ENCODE peak calls at places on chromosomes 1 and 21, in seven cellular contexts. U is IMR-90, S is H1, V is A549, L is K562, F is HepG2, X is GM12878. B is an unnamed sample.

GRCh38 chr1:42925132-42925769 is 33.4 kb downstream of the SLC2A1 start:
- DNase-seq in X (no peak), V (no peak), L (no peak), U (no peak), S (no peak), F (no peak), B (no peak)

GRCh38 chr1:156565519-156565918 is 6.8 kb downstream of the IQGAP3 start:
- DNase-seq in L (no peak), F (no peak), X (no peak), S (no peak), V (no peak), U (no peak), B (no peak)

GRCh38 chr1:203426349-203426748 is 49.3 kb upstream of the PRELP start:
- DNase-seq in X (no peak), S (no peak), F (no peak), V (no peak), U (no peak), L (no peak), B (no peak)

GRCh38 chr1:174289644-174290310 is 130.5 kb downstream of the RABGAP1L start:
- DNase-seq in S (no peak), U (no peak), X (no peak), V (no peak), F (no peak), L (no peak), B (no peak)

GRCh38 chr1:152244576-152244975 is 20.6 kb upstream of the HRNR start:
- DNase-seq in S (no peak), F (no peak), X (no peak), U (no peak), V (no peak), L (no peak), B (no peak)

GRCh38 chr1:244353572-244354091 is 98.1 kb downstream of the ADSS2 start:
- DNase-seq in S (peak), X (no peak), U (peak), F (peak), L (peak), V (peak), B (no peak)

GRCh38 chr1:154908937-154909336 is 27.6 kb downstream of the PMVK start:
- DNase-seq in V (no peak), S (no peak), L (no peak), F (no peak), U (no peak), X (no peak), B (no peak)

GRCh38 chr1:12172042-12172851 is 5.5 kb downstream of the TNFRSF1B start:
- DNase-seq in F (no peak), U (no peak), V (no peak), S (no peak), L (no peak), X (no peak), B (no peak)

GRCh38 chr1:36771222-36771621 is 263.1 kb downstream of the GRIK3 start:
- DNase-seq in V (no peak), X (no peak), L (no peak), S (peak), F (no peak), U (no peak), B (no peak)

GRCh38 chr1:71224958-71225357 is 144.1 kb upstream of the ZRANB2 start:
- DNase-seq in V (no peak), L (no peak), X (no peak), U (no peak), F (no peak), S (no peak), B (no peak)

GRCh38 chr1:205091043-205091740 is 6.9 kb upstream of the TMEM81 start:
- DNase-seq in L (no peak), X (no peak), V (no peak), F (no peak), U (peak), S (no peak), B (peak)

GRCh38 chr1:2019162-2019542 is at the start of gene GABRD:
- DNase-seq in U (no peak), L (peak), S (no peak), F (no peak), X (no peak), V (no peak), B (peak)

GRCh38 chr21:16476056-16476850 is 746.5 kb downstream of the USP25 start:
- DNase-seq in L (no peak), V (no peak), U (no peak), X (no peak), S (no peak), F (no peak), B (no peak)

GRCh38 chr1:17553970-17554369 is 14.5 kb downstream of the ARHGEF10L start:
- DNase-seq in V (no peak), F (no peak), L (no peak), X (peak), S (no peak), U (peak), B (no peak)

GRCh38 chr1:45490121-45490622 is 791 bp downstream of the TESK2 start:
- DNase-seq in S (no peak), F (no peak), V (no peak), U (peak), X (no peak), L (no peak), B (no peak)

GRCh38 chr1:39128959-39129358 is 75.5 kb upstream of the MACF1 start:
- DNase-seq in L (no peak), X (no peak), F (no peak), U (no peak), S (no peak), V (no peak), B (no peak)

GRCh38 chr1:37476460-37477197 is 2.2 kb downstream of the ZC3H12A start:
- DNase-seq in X (no peak), U (peak), V (peak), L (no peak), F (peak), S (no peak), B (no peak)

GRCh38 chr1:176996455-176997090 is 167.9 kb downstream of the ASTN1 start:
- DNase-seq in X (no peak), U (no peak), L (no peak), S (peak), V (no peak), F (no peak), B (peak)

GRCh38 chr1:161226320-161226711 is 456 bp downstream of the TOMM40L start:
- DNase-seq in F (no peak), V (no peak), S (no peak), L (no peak), U (no peak), X (no peak), B (no peak)

GRCh38 chr1:63833346-63834065 is 59.7 kb downstream of the ROR1 start:
- DNase-seq in V (no peak), U (no peak), L (no peak), F (no peak), X (no peak), S (no peak), B (no peak)

GRCh38 chr1:33161061-33161681 is 20.7 kb downstream of the TRIM62 start:
- DNase-seq in F (no peak), X (no peak), V (no peak), L (no peak), U (peak), S (no peak), B (peak)

GRCh38 chr1:43789604-43790288 is 82.4 kb downstream of the ST3GAL3 start:
- DNase-seq in V (no peak), F (no peak), X (no peak), S (no peak), L (no peak), U (no peak), B (no peak)

DNA sequence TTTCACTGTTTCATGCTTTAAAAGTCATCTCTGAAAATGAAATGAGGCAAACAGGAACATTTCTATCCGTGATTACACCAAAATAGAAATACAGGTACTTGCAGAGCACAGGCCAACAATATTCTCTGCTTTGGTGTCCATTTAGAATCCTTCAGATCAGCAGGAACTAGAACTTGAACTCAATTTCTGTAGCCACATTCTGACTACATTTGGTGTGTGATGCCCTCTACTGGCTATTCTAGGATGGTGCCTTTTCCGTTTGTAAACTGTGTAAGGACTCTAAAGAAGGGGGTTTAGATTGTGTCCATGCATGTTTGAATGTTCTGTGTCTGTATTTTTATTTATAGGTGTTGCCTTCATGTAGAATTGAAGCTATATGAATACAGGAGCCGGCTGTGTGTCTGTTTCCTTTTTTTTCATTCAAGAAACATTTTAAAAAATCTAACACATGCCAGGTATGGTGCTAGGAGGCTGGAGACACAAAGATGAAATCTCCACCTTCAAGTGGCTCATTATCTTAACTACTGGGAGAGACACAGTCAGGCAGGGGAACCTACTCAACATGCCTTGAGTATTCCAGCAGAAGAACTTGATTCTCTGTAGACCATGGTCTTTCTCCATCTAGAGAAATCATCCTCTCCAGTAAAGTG is 7.6 kb upstream of the ZNF326 start:
- DNase-seq in L (peak), U (peak), X (peak), S (no peak), V (peak), F (peak), B (peak)
- H3K4me2 ChIP-seq in L (no peak), U (no peak), X (no peak), S (no peak), V (peak), F (no peak), B (no peak)

GRCh38 chr1:183164350-183164749 is 21.7 kb upstream of the LAMC2 start:
- DNase-seq in V (peak), S (peak), U (peak), F (no peak), L (no peak), X (no peak), B (no peak)
- TF ChIP-seq RFX5 in V (no peak), S (no peak), U (no peak), F (no peak), L (no peak), X (no peak), B (no peak)

GRCh38 chr1:232317336-232317735 is 312.6 kb downstream of the SIPA1L2 start:
- DNase-seq in V (no peak), F (no peak), L (no peak), U (no peak), S (no peak), X (no peak), B (no peak)

GRCh38 chr1:232319106-232319505 is 310.8 kb downstream of the SIPA1L2 start:
- DNase-seq in V (no peak), S (no peak), F (no peak), U (no peak), L (no peak), X (no peak), B (peak)

GRCh38 chr1:232318143-232318542 is 311.8 kb downstream of the SIPA1L2 start:
- DNase-seq in V (no peak), U (no peak), L (no peak), X (no peak), S (no peak), F (no peak), B (no peak)

GRCh38 chr1:232316864-232317263 is 313.1 kb downstream of the SIPA1L2 start:
- DNase-seq in U (peak), X (no peak), V (no peak), F (no peak), L (no peak), S (no peak), B (no peak)

DNA sequence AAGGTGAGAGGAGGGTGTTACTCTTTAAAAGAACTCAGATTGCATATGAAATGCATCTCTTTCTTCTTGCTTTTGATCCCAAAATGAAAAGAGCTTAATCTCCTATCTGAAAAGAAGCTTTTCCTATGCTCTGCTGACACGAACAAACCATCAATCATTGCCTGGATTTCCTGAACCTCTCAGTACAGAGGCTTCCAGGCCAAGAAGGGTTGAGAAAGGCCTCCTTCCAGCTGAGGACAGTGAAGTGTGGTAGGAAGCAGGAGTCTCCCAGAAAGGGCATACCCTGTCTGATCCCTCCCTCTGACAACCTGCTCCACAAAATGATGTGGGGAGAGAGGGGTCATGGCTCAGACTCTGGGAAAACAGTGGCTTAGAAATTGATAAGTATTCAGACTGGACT is 310.4 kb downstream of the SIPA1L2 start:
- DNase-seq in F (no peak), V (no peak), U (no peak), L (no peak), X (no peak), S (no peak), B (no peak)
- H3K4me2 ChIP-seq in F (no peak), V (no peak), U (no peak), L (no peak), X (no peak), S (no peak), B (no peak)

GRCh38 chr1:58976294-58976693 is 192.4 kb upstream of the JUN start:
- DNase-seq in V (no peak), S (no peak), F (no peak), U (no peak), L (no peak), X (no peak), B (no peak)

GRCh38 chr1:58966917-58967733 is 183.3 kb upstream of the JUN start:
- DNase-seq in L (no peak), X (no peak), V (no peak), S (no peak), F (no peak), U (no peak), B (no peak)

GRCh38 chr1:58975888-58976287 is 192.0 kb upstream of the JUN start:
- DNase-seq in S (no peak), U (peak), X (no peak), V (no peak), L (peak), F (no peak), B (no peak)

GRCh38 chr1:58968360-58968952 is 184.6 kb upstream of the JUN start:
- DNase-seq in S (no peak), L (peak), X (peak), V (no peak), U (peak), F (no peak), B (peak)

GRCh38 chr1:58971629-58972140 is 187.8 kb upstream of the JUN start:
- DNase-seq in U (peak), X (no peak), S (no peak), F (peak), L (no peak), V (no peak), B (no peak)
- TF ChIP-seq RFX5 in U (no peak), X (no peak), S (no peak), F (no peak), L (no peak), V (no peak), B (no peak)